ENCODE peak calls at places on chromosomes 12 and 14, in four cellular contexts. O is heart left ventricle, V is stomach, U is upper lobe of left lung. D is an unnamed sample.

GRCh38 chr14:101927859-101928258 is 36.5 kb upstream of the DYNC1H1 start:
- DNase-seq in U (peak), O (peak), V (peak), D (peak)

GRCh38 chr14:39988939-39989338 is 556.7 kb upstream of the FBXO33 start:
- DNase-seq in U (no peak), O (no peak), V (no peak), D (no peak)

GRCh38 chr12:88111074-88111652 is 30.7 kb downstream of the CEP290 start:
- DNase-seq in U (no peak), V (no peak), O (no peak), D (no peak)

GRCh38 chr12:76275511-76276093 is 72.6 kb downstream of the BBS10 start:
- DNase-seq in V (no peak), O (no peak), U (no peak), D (no peak)

GRCh38 chr14:103711516-103712431 is 3.5 kb downstream of the XRCC3 start:
- DNase-seq in U (peak), O (no peak), V (peak), D (peak)

GRCh38 chr14:56131865-56132830 is 13.9 kb downstream of the PELI2 start:
- DNase-seq in U (no peak), V (no peak), O (no peak), D (no peak)

GRCh38 chr12:124738636-124739467 is 124.8 kb downstream of the SCARB1 start:
- DNase-seq in O (no peak), U (no peak), V (peak), D (no peak)

GRCh38 chr12:3200032-3200617 is 122.9 kb downstream of the TSPAN9 start:
- DNase-seq in U (no peak), V (peak), O (peak), D (no peak)

GRCh38 chr12:106645074-106645421 is 62.2 kb downstream of the RFX4 start:
- DNase-seq in U (peak), O (no peak), V (peak), D (peak)

GRCh38 chr12:85947286-85947685 is 73.2 kb downstream of the NTS start:
- DNase-seq in V (no peak), U (no peak), O (no peak), D (no peak)

GRCh38 chr14:32938719-32939253 is at the start of gene NPAS3:
- DNase-seq in U (no peak), O (peak), V (no peak), D (no peak)

GRCh38 chr12:16282978-16283377 is 5.5 kb upstream of the SLC15A5 start:
- DNase-seq in U (no peak), O (no peak), V (no peak), D (no peak)

GRCh38 chr12:98352835-98353234 is 162.6 kb upstream of the TMPO start:
- DNase-seq in U (no peak), V (no peak), O (no peak), D (no peak)

GRCh38 chr12:91866566-91866965 is 279.1 kb downstream of the BTG1 start:
- DNase-seq in O (no peak), U (no peak), V (no peak), D (no peak)

GRCh38 chr14:67977468-67978034 is 158.0 kb downstream of the RAD51B start:
- DNase-seq in U (no peak), O (no peak), V (no peak), D (no peak)

GRCh38 chr12:124098887-124099286 is 125.9 kb downstream of the ZNF664 start:
- DNase-seq in V (no peak), U (no peak), O (no peak), D (no peak)

GRCh38 chr14:21313512-21313911 is 33.6 kb downstream of the RPGRIP1 start:
- DNase-seq in U (no peak), O (no peak), V (no peak), D (no peak)

GRCh38 chr12:112107728-112108447 is 695 bp downstream of the NAA25 start:
- DNase-seq in U (no peak), V (no peak), O (no peak), D (peak)

GRCh38 chr14:28772613-28773012 is 6.0 kb downstream of the FOXG1 start:
- DNase-seq in O (no peak), V (no peak), U (no peak), D (no peak)

GRCh38 chr12:1935700-1936378 is 17.4 kb upstream of the CACNA2D4 start:
- DNase-seq in O (no peak), V (peak), U (no peak), D (no peak)

GRCh38 chr12:76020731-76021672 is 10.6 kb downstream of the PHLDA1 start:
- DNase-seq in U (peak), O (no peak), V (no peak), D (no peak)

GRCh38 chr14:29671034-29671433 is 256.6 kb downstream of the PRKD1 start:
- DNase-seq in O (no peak), V (no peak), U (no peak), D (no peak)

GRCh38 chr14:82113710-82114109 is 580.1 kb upstream of the SEL1L start:
- DNase-seq in U (no peak), V (no peak), O (no peak), D (no peak)

GRCh38 chr14:69190191-69190590 is 1.1 kb upstream of the EXD2 start:
- DNase-seq in U (no peak), V (no peak), O (no peak), D (no peak)

DNA sequence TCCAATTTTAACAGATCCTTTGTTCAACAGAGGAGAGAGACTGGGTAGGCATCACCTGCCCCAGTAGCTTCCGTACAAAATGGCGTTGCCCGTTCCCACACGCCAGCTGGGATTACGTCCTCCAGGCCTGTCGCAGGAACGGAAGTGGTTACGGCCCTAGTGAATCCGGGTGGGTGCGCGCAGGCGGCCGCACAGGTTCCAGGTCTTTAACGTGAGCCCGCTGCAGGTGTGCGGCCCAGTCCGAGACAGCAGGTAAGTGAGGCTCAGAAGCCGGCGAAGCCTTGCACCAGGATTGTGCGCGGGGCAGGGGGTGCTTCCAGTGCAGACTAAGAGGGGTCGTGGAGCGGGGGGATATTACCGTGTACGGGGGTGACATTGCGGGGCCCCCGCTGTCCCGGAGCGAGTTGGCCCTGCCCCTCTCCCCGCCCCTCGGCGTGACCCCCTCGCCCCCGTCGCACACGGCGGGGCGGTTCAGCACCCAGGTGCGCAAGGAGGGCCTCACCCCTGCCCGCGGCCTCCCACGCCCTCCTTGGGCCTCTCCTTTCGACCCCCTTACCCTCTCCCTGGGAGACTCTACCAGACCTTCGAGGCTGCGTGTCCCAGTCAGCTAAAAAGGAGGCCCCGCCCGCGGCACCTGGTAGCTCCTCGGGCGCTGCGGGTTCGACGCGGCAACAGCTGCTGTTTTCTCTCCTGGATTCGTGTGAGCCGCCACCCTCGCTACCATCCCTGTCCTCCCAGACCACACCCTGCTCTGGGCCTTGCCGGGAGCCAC is at the start of gene EXD2:
- DNase-seq in V (peak), U (peak), O (peak), D (peak)
- TF ChIP-seq POLR2A in V (peak), U (peak), O (no peak), D (no peak)

GRCh38 chr12:92930421-92930820 is 1.3 kb upstream of the EEA1 start:
- DNase-seq in U (no peak), V (no peak), O (no peak), D (no peak)
- H3K4me3 ChIP-seq in U (peak), V (peak), O (no peak), D (peak)

GRCh38 chr12:122420471-122421262 is 1.8 kb downstream of the CLIP1 start:
- DNase-seq in U (no peak), O (no peak), V (no peak), D (no peak)

GRCh38 chr12:122422769-122423257 is 344 bp upstream of the CLIP1 start:
- DNase-seq in O (peak), U (peak), V (no peak), D (no peak)

GRCh38 chr12:122421815-122422737 is at the start of gene CLIP1:
- DNase-seq in V (peak), U (peak), O (peak), D (peak)

GRCh38 chr12:122423258-122424165 is 1.0 kb upstream of the CLIP1 start:
- DNase-seq in O (no peak), U (peak), V (no peak), D (no peak)

GRCh38 chr12:122421263-122421814 is 1.1 kb downstream of the CLIP1 start:
- DNase-seq in V (peak), U (peak), O (peak), D (no peak)
- TF ChIP-seq POLR2A in V (no peak), U (no peak), O (no peak), D (peak)

DNA sequence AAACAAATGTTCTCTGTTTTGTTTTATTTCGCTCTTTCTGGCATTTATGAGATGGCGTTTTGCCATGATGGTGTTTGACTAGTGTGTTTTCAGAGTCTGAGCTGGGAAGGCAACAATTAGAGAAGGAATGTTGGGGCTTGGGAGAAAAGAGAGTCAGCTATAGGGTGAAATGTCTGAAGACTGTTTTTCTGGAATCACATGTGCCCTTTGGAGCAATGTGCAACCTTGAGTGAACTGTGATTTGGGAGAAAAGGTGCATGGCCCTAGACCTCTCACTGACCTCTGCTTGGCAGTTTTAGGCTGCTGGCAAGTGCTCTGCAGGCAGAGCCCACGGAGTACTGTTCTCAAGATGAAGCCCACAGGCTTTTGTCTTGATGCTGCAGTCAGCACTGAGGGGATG is 379.9 kb upstream of the PDE3A start:
- DNase-seq in O (no peak), V (no peak), U (no peak), D (no peak)
- H3K4me3 ChIP-seq in O (no peak), V (no peak), U (no peak), D (no peak)

GRCh38 chr14:34081126-34081575 is 130.3 kb upstream of the EGLN3 start:
- DNase-seq in V (no peak), O (no peak), U (no peak), D (no peak)
- TF ChIP-seq POLR2A in V (no peak), O (no peak), U (no peak), D (no peak)

DNA sequence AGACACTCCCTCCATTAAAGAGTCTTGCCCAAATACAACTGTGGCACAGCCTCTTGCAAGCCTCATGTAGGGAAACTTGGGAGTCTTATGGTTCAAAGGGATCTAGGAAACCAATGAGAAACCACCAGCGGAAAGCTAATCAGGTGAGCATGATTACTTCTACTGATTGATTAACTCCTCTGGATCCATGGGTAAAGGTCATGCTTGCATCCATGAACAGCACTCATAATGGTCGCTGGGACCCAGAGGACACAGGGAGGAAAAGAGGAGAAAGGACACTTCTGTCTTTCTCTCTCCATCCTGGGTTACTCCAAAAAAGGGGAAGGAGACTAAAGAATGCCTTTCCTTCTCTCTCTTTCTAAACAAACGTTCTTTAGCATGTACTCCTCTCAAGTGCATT is 1397.2 kb downstream of the LRFN5 start:
- DNase-seq in V (no peak), O (no peak), U (no peak), D (no peak)
- H3K4me3 ChIP-seq in V (no peak), O (no peak), U (no peak), D (no peak)

GRCh38 chr12:6606331-6607131 is 648 bp downstream of the CHD4 start:
- DNase-seq in O (peak), U (peak), V (peak), D (peak)

GRCh38 chr12:6608592-6609311 is 1.6 kb upstream of the CHD4 start:
- DNase-seq in V (no peak), U (no peak), O (no peak), D (no peak)

GRCh38 chr12:6604254-6605029 is 2.7 kb downstream of the CHD4 start:
- DNase-seq in O (no peak), U (no peak), V (no peak), D (no peak)

GRCh38 chr12:6605425-6606330 is 1.5 kb downstream of the CHD4 start:
- DNase-seq in U (peak), O (no peak), V (no peak), D (peak)

DNA sequence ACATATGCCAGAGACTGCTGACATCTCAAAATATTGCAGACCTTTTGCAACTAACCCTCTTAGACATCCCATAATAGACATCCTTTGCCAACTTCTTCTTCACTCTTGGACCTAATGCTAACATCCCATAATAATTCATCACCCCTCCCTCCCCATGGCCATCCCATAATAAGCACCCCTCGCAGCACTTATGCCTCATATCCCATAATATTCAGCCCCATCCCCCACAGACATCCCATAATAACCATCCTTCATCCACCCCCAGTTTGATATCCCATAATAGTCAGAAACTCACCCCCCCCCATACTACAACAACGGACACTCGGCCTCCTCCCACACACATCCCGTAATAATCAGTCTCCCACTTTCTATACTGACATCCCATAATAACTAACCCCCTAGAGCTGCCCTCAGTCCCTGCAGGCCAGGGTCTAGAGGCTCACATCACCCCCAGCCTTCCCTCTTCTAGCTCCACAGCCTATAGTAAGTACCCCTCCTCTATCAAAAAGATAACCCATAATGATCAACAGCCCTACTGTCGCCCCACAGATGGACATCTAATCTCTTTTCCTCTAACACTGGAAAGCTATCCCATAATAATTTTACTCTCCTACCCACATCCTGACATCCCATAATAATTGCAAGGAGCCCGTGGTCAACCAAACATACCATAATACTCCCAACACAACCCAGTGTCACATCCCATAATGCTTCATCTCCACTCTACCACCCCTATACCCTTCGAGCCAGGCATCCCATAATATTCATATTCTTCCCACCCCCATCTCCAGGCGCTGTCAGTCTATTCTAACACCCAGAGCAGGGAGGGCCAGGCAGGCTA is 792 bp upstream of the CHD4 start:
- DNase-seq in O (no peak), U (peak), V (peak), D (peak)
- TF ChIP-seq POLR2A in O (no peak), U (no peak), V (no peak), D (no peak)

GRCh38 chr12:62001424-62001823 is 258.8 kb upstream of the USP15 start:
- DNase-seq in O (no peak), V (no peak), U (no peak), D (no peak)
- H3K4me3 ChIP-seq in O (no peak), V (no peak), U (no peak), D (no peak)

DNA sequence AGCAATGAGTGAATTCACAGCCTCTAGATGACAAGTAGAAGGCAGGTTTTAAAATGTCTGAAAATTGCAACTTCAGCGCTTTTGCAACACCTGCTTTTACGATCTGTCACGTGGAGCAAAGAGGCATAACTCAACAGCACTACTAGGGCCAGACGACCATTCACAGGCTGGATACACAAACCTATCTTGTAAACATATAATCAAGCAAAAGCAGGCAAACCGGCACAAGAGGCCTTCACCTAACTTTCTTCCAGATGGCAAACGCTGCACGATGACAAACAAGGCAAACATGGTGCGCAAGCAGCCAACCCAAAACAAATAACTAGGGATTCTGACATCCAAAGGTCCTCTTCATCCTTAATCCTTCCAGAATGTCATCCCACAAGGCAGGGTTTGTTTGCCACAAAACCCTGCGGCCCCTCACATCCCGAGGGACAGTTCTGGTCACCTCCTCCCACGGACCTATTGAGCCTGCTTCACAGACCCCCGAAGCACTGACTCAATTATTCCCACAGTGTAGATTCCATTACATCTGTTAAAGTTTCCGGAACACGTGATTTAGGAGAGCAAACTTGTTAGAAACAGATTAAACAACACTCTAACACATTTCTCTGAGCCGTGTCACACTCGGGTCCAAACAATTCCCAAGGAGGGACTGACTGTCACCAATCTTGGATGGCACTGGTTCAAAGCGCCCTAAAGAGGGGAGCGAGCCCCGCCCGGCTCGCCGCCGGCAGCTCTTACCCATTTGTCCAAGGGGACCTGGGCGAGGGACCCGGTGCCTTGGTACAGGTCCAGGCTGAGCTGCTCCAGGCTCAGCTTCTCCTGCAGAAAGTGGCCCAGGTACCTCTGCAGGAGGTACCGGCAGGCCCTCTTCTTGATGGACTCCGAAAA is 823 bp downstream of the ATG2B start:
- DNase-seq in U (peak), O (peak), V (peak), D (peak)
- TF ChIP-seq POLR2A in U (peak), O (no peak), V (no peak), D (no peak)

GRCh38 chr14:105167303-105168092 is 1.1 kb downstream of the JAG2 start:
- DNase-seq in V (peak), O (no peak), U (no peak), D (no peak)

GRCh38 chr14:105168496-105168978 is at the start of gene JAG2:
- DNase-seq in U (peak), V (peak), O (peak), D (no peak)

GRCh38 chr14:105169776-105170655 is 1.4 kb upstream of the JAG2 start:
- DNase-seq in V (no peak), U (no peak), O (no peak), D (no peak)

GRCh38 chr14:105168093-105168420 is 519 bp downstream of the JAG2 start:
- DNase-seq in U (no peak), O (no peak), V (no peak), D (no peak)

GRCh38 chr14:105168979-105169507 is 467 bp upstream of the JAG2 start:
- DNase-seq in O (peak), U (no peak), V (no peak), D (no peak)
- H3K4me3 ChIP-seq in O (peak), U (peak), V (peak), D (peak)

D was measured in breast epithelium.